ENCODE peak calls at places on chromosomes 16 and 17, in five cellular contexts. E is RWPE2, V is endothelial cell, A is progenitor cell of endocrine pancreas, Y is colonic mucosa. R is an unnamed sample.

GRCh38 chr16:3235856-3236669 is 1.1 kb upstream of the ZNF200 start:
- DNase-seq in E (no peak), V (peak; percentile 8), A (no peak), Y (peak; percentile 29), R (peak; percentile 33)

GRCh38 chr17:81018044-81018802 is 16.7 kb upstream of the BAIAP2 start:
- DNase-seq in E (no peak), V (no peak), A (no peak), Y (peak; percentile 69), R (no peak)

GRCh38 chr17:78996781-78997201 is 12.8 kb downstream of the CANT1 start:
- DNase-seq in E (no peak), V (no peak), A (no peak), Y (peak; percentile 30), R (no peak)

GRCh38 chr16:12964466-12964865 is 63.1 kb downstream of the SHISA9 start:
- DNase-seq in E (no peak), V (no peak), A (no peak), Y (no peak), R (no peak)

GRCh38 chr16:3496386-3496785 is 1.1 kb upstream of the C16orf90 start:
- DNase-seq in E (no peak), V (no peak), A (no peak), Y (no peak), R (no peak)

GRCh38 chr17:43169561-43170139 is 1.4 kb upstream of the NBR1 start:
- DNase-seq in E (no peak), V (peak; percentile 34), A (no peak), Y (peak; percentile 54), R (no peak)

GRCh38 chr16:17252064-17252463 is 218.7 kb downstream of the XYLT1 start:
- DNase-seq in E (no peak), V (no peak), A (no peak), Y (no peak), R (no peak)

GRCh38 chr16:69818811-69819587 is 56.9 kb downstream of the WWP2 start:
- DNase-seq in E (no peak), V (no peak), A (no peak), Y (no peak), R (no peak)

GRCh38 chr17:78179372-78179771 is 7.5 kb downstream of the TK1 start:
- DNase-seq in E (no peak), V (no peak), A (no peak), Y (no peak), R (peak; percentile 74)

GRCh38 chr17:20085283-20085875 is 76.2 kb downstream of the SPECC1 start:
- DNase-seq in E (no peak), V (no peak), A (no peak), Y (no peak), R (no peak)

GRCh38 chr16:51430716-51431369 is 279.8 kb upstream of the SALL1 start:
- DNase-seq in E (no peak), V (no peak), A (no peak), Y (no peak), R (peak; percentile 34)

GRCh38 chr17:57880086-57880456 is 30.2 kb upstream of the MRPS23 start:
- DNase-seq in E (no peak), V (no peak), A (no peak), Y (no peak), R (no peak)

GRCh38 chr17:76867578-76868175 is 527 bp upstream of the MGAT5B start:
- DNase-seq in E (no peak), V (no peak), A (no peak), Y (no peak), R (no peak)

GRCh38 chr16:68146583-68146982 is 61.4 kb downstream of the NFATC3 start:
- DNase-seq in E (no peak), V (no peak), A (no peak), Y (no peak), R (no peak)

GRCh38 chr16:89357055-89357454 is 133.3 kb downstream of the ANKRD11 start:
- DNase-seq in E (no peak), V (no peak), A (no peak), Y (no peak), R (peak; percentile 42)

GRCh38 chr17:15893333-15894024 is 51.5 kb upstream of the ADORA2B start:
- DNase-seq in E (no peak), V (no peak), A (no peak), Y (no peak), R (no peak)

GRCh38 chr17:62800580-62800979 is 7.5 kb downstream of the MARCHF10 start:
- DNase-seq in E (no peak), V (no peak), A (no peak), Y (no peak), R (no peak)

GRCh38 chr16:84212154-84212553 is 21.2 kb downstream of the ADAD2 start:
- DNase-seq in E (no peak), V (no peak), A (no peak), Y (no peak), R (no peak)

GRCh38 chr17:78798695-78799559 is 16.9 kb upstream of the CYTH1 start:
- DNase-seq in E (no peak), V (no peak), A (no peak), Y (no peak), R (peak; percentile 37)

GRCh38 chr17:75289122-75289831 is at the start of gene SLC25A19:
- DNase-seq in E (peak; percentile 99), V (peak; percentile 94), A (peak; percentile 90), Y (peak; percentile 98), R (peak; percentile 98)

GRCh38 chr17:65332375-65332774 is 195.2 kb downstream of the RGS9 start:
- DNase-seq in E (no peak), V (no peak), A (no peak), Y (no peak), R (peak; percentile 33)

GRCh38 chr17:73635101-73635767 is 9.0 kb downstream of the SDK2 start:
- DNase-seq in E (no peak), V (no peak), A (no peak), Y (no peak), R (no peak)

GRCh38 chr17:75250009-75250471 is 11.4 kb downstream of the GGA3 start:
- DNase-seq in E (no peak), V (no peak), A (no peak), Y (no peak), R (peak; percentile 81)

GRCh38 chr16:50519602-50520001 is 28.6 kb upstream of the NKD1 start:
- DNase-seq in E (no peak), V (no peak), A (no peak), Y (no peak), R (no peak)

GRCh38 chr17:56441331-56441730 is 152.2 kb upstream of the NOG start:
- DNase-seq in E (no peak), V (no peak), A (no peak), Y (no peak), R (peak; percentile 22)

GRCh38 chr16:15954814-15955151 is 5.4 kb downstream of the ABCC1 start:
- DNase-seq in E (no peak), V (no peak), A (no peak), Y (no peak), R (no peak)

GRCh38 chr16:3861808-3862451 is 18.6 kb downstream of the CREBBP start:
- DNase-seq in E (no peak), V (no peak), A (no peak), Y (no peak), R (no peak)

GRCh38 chr16:65728172-65728571 is 606.3 kb upstream of the CDH11 start:
- DNase-seq in E (no peak), V (peak; percentile 4), A (no peak), Y (no peak), R (no peak)

GRCh38 chr16:46844771-46845170 is 13.8 kb upstream of the C16orf87 start:
- DNase-seq in E (no peak), V (no peak), A (no peak), Y (no peak), R (no peak)

GRCh38 chr17:44523672-44523972 is 20.4 kb upstream of the GPATCH8 start:
- DNase-seq in E (no peak), V (no peak), A (no peak), Y (no peak), R (no peak)

GRCh38 chr17:44527954-44528353 is 24.7 kb upstream of the GPATCH8 start:
- DNase-seq in E (no peak), V (no peak), A (no peak), Y (no peak), R (no peak)

GRCh38 chr17:44527102-44527501 is 23.9 kb upstream of the GPATCH8 start:
- DNase-seq in E (no peak), V (no peak), A (no peak), Y (no peak), R (no peak)

GRCh38 chr17:44518032-44518431 is 14.8 kb upstream of the GPATCH8 start:
- DNase-seq in E (no peak), V (no peak), A (no peak), Y (no peak), R (no peak)

DNA sequence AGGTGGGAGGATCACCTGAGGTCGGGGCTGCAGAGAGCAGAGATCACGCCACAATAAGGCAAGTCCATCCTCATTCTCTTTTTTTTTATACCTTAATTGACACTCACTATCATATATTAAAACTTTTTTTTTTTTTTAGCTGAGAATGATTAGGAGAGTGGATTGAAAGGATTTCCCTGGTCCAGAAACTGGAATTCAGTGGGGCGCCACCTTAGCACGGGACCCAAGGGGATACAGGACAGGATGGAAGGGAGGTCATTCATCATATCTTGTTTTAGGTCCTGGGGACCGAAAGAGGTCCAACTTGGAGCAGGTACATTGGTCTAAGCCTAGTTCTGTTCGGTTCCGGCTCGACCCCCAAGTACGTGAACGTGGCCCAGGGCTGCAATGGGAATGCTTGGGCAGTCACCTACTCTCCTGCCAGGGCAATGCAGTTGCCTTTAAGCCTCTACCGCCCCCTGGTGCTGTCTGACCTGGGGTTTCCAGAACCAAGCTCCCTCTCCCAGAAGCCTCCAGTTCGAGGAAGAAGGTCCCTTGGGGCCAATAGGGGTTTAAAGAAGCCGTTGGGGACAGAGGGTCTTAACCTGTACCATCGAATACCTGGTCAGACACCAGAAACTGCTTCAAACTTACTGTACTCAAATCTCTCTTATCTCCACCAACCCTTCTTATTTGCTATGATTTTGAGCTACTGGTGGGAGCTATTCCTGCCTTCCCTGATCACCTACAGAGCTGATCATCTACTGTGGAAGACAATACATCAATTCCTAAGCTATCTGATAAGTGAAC is 19.9 kb upstream of the GPATCH8 start:
- DNase-seq in E (no peak), V (peak; percentile 77), A (no peak), Y (peak; percentile 67), R (peak; percentile 76)
- TF ChIP-seq CTCF in E (peak; percentile 55), V (no peak), A (peak; percentile 34), Y (peak; percentile 40), R (peak; percentile 57)

GRCh38 chr17:50832267-50833227 is 2.8 kb upstream of the WFIKKN2 start:
- DNase-seq in E (no peak), V (no peak), A (no peak), Y (no peak), R (no peak)

GRCh38 chr17:50831430-50832064 is 3.8 kb upstream of the WFIKKN2 start:
- DNase-seq in E (no peak), V (no peak), A (no peak), Y (no peak), R (no peak)

GRCh38 chr17:50834786-50835562 is 412 bp upstream of the WFIKKN2 start:
- DNase-seq in E (peak; percentile 51), V (no peak), A (no peak), Y (no peak), R (no peak)

GRCh38 chr17:50834126-50834785 is 1.1 kb upstream of the WFIKKN2 start:
- DNase-seq in E (no peak), V (no peak), A (no peak), Y (no peak), R (no peak)

GRCh38 chr17:50833396-50834125 is 1.8 kb upstream of the WFIKKN2 start:
- DNase-seq in E (peak; percentile 46), V (no peak), A (no peak), Y (no peak), R (no peak)
- TF ChIP-seq CTCF in E (no peak), V (no peak), A (no peak), Y (no peak), R (no peak)

GRCh38 chr17:46195939-46196338 is 2.7 kb upstream of the KANSL1 start:
- DNase-seq in E (no peak), V (no peak), A (no peak), Y (no peak), R (no peak)
- TF ChIP-seq CTCF in E (no peak), V (no peak), A (no peak), Y (no peak), R (no peak)

GRCh38 chr16:30112197-30113030 is 923 bp downstream of the GDPD3 start:
- DNase-seq in E (peak; percentile 59), V (peak; percentile 75), A (no peak), Y (peak; percentile 83), R (peak; percentile 79)
- TF ChIP-seq CTCF in E (peak; percentile 76), V (peak; percentile 75), A (peak; percentile 58), Y (peak; percentile 77), R (peak; percentile 86)